ENCODE peak calls at places on chromosomes 5 and 9, in eight cellular contexts. H is WTC11; A is CD8-positive, alpha-beta T cell; Z is AG04449; K is body of pancreas; D is heart left ventricle; I is mesothelial cell of epicardium; P is A549. Y is an unnamed sample.

GRCh38 chr5:174145821-174146220 is 100.3 kb downstream of the NSG2 start:
- DNase-seq in H (peak), A (no peak), Z (no peak), K (no peak), D (no peak), I (no peak), P (no peak), Y (no peak)

GRCh38 chr5:172133359-172134029 is 54.5 kb downstream of the STK10 start:
- DNase-seq in H (no peak), A (peak), Z (peak), K (no peak), D (no peak), I (no peak), P (no peak), Y (no peak)

GRCh38 chr5:76561247-76561891 is 61.8 kb downstream of the F2RL2 start:
- DNase-seq in H (no peak), A (no peak), Z (no peak), K (no peak), D (no peak), I (no peak), P (no peak), Y (no peak)

GRCh38 chr5:150791536-150791935 is 13.0 kb downstream of the SMIM3 start:
- DNase-seq in H (no peak), A (no peak), Z (no peak), K (no peak), D (no peak), I (no peak), P (no peak), Y (no peak)

GRCh38 chr5:66898241-66899039 is 298.2 kb downstream of the CD180 start:
- DNase-seq in H (no peak), A (no peak), Z (no peak), K (no peak), D (no peak), I (no peak), P (no peak), Y (no peak)

GRCh38 chr9:75889977-75890540 is 414 bp upstream of the PCSK5 start:
- DNase-seq in H (no peak), A (peak), Z (no peak), K (peak), D (no peak), I (peak), P (peak), Y (no peak)

GRCh38 chr5:36168737-36169136 is 16.8 kb downstream of the SKP2 start:
- DNase-seq in H (no peak), A (no peak), Z (no peak), K (no peak), D (no peak), I (no peak), P (no peak), Y (no peak)

GRCh38 chr5:142748568-142749249 is 21.5 kb upstream of the ARHGAP26 start:
- DNase-seq in H (peak), A (peak), Z (no peak), K (peak), D (no peak), I (no peak), P (no peak), Y (no peak)

GRCh38 chr5:75236322-75237316 is at the start of gene ANKRD31:
- DNase-seq in H (peak), A (peak), Z (peak), K (peak), D (peak), I (peak), P (peak), Y (peak)

GRCh38 chr9:126661521-126662251 is 48.0 kb downstream of the LMX1B start:
- DNase-seq in H (peak), A (no peak), Z (no peak), K (peak), D (no peak), I (no peak), P (no peak), Y (peak)
- TF ChIP-seq CTCF in H (no peak), A (no peak), Z (no peak), K (no peak), D (no peak), I (no peak), P (no peak), Y (peak)

GRCh38 chr9:105039180-105039799 is 111.3 kb upstream of the ABCA1 start:
- DNase-seq in H (no peak), A (no peak), Z (no peak), K (no peak), D (no peak), I (no peak), P (no peak), Y (no peak)
- TF ChIP-seq CTCF in H (no peak), A (no peak), Z (no peak), K (no peak), D (no peak), I (no peak), P (no peak), Y (no peak)

DNA sequence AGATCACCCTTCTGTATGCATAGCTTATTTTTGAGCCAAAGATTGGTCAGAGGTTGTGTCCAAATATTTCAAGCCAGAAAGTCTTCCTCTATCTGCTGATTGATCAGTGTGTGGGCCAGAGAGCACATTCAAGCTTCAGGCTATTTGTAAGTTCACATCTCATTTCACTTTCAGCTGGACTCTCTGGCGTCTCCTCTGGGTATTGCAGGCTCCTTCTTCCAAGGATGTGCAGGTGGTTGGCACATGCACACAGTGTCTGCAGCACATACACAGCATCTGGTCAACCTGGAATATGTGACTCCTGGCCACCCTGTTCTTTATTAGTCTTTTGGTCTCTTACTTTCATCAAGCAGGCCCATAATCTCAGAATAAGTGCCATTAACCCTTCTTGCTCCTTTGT is 516.1 kb downstream of the ANXA1 start:
- DNase-seq in H (no peak), A (no peak), Z (no peak), K (no peak), D (no peak), I (no peak), P (peak), Y (no peak)
- TF ChIP-seq CTCF in H (no peak), A (no peak), Z (no peak), K (no peak), D (no peak), I (no peak), P (no peak), Y (no peak)

DNA sequence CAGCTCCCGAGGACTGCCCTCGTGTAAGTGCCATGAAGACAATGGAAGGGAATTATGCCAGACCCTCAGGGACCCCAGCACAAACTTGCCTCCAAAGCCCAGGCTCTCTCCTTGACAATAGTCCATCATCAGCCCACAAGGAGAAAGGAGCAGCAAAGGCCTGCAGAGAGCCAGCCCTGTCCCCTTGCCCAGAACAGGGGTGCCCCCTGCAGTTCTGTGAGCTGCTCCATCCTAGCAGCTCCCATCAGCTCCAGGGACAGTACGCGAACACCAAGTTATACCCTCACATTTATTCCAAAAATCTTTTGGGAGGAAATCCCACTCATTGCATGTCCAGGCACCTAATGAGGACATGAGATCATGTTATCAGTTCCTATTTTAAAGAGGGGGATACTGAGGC is 11.1 kb downstream of the BARX1 start:
- DNase-seq in H (no peak), A (no peak), Z (no peak), K (no peak), D (peak), I (no peak), P (no peak), Y (no peak)
- TF ChIP-seq CTCF in H (no peak), A (no peak), Z (no peak), K (no peak), D (no peak), I (no peak), P (no peak), Y (no peak)

Y was measured in progenitor cell of endocrine pancreas.